ENCODE peak calls at places on chromosomes 16 and 17, in five cellular contexts. O, Z, A, K and C are unnamed samples.

GRCh38 chr17:7987112-7987893 is 15.1 kb upstream of the GUCY2D start:
- DNase-seq in K (no peak), O (no peak), Z (no peak), A (peak), C (no peak)

GRCh38 chr17:55325405-55325804 is 60.6 kb downstream of the HLF start:
- DNase-seq in K (no peak), A (no peak), O (no peak), Z (no peak), C (no peak)

GRCh38 chr17:67717192-67717623 is 528 bp upstream of the NOL11 start:
- DNase-seq in K (peak), Z (no peak), O (peak), A (no peak), C (no peak)

GRCh38 chr17:47254403-47254943 is 846 bp downstream of the ITGB3 start:
- DNase-seq in O (no peak), K (peak), A (no peak), Z (no peak), C (no peak)

GRCh38 chr17:2297023-2297422 is 6.6 kb downstream of the SMG6 start:
- DNase-seq in Z (no peak), O (no peak), A (no peak), K (no peak), C (no peak)

GRCh38 chr17:51805220-51805619 is 353.3 kb downstream of the CA10 start:
- DNase-seq in Z (no peak), O (no peak), A (no peak), K (no peak), C (no peak)

GRCh38 chr17:27457731-27458523 is 1.7 kb downstream of the KSR1 start:
- DNase-seq in K (peak), O (peak), Z (no peak), A (peak), C (peak)

GRCh38 chr16:57270221-57271062 is 14.0 kb downstream of the PLLP start:
- DNase-seq in Z (no peak), K (no peak), O (peak), A (no peak), C (no peak)

GRCh38 chr17:42694524-42694923 is 12.2 kb downstream of the CNTNAP1 start:
- DNase-seq in Z (no peak), K (no peak), O (no peak), A (no peak), C (peak)

GRCh38 chr16:12043953-12044352 is 67.4 kb downstream of the SNX29 start:
- DNase-seq in Z (no peak), K (no peak), O (no peak), A (no peak), C (no peak)

GRCh38 chr17:70875729-70876344 is 706.5 kb downstream of the KCNJ2 start:
- DNase-seq in O (no peak), Z (no peak), A (peak), K (no peak), C (no peak)

GRCh38 chr17:351875-352420 is 659 bp downstream of the RPH3AL start:
- DNase-seq in K (no peak), Z (no peak), A (no peak), O (no peak), C (no peak)

GRCh38 chr16:3259097-3259496 is 2.7 kb upstream of the MEFV start:
- DNase-seq in Z (no peak), K (no peak), O (no peak), A (peak), C (no peak)

GRCh38 chr17:885971-886571 is 93.5 kb downstream of the NXN start:
- DNase-seq in Z (no peak), O (no peak), K (no peak), A (no peak), C (no peak)

GRCh38 chr17:14775761-14776492 is 475.0 kb downstream of the HS3ST3B1 start:
- DNase-seq in Z (no peak), O (no peak), A (peak), K (no peak), C (no peak)

GRCh38 chr17:32998893-32999240 is 7.2 kb downstream of the SPACA3 start:
- DNase-seq in A (peak), Z (no peak), K (no peak), O (no peak), C (no peak)

GRCh38 chr17:48834973-48835372 is 4.1 kb downstream of the CALCOCO2 start:
- DNase-seq in Z (no peak), A (no peak), K (no peak), O (no peak), C (no peak)

GRCh38 chr16:49900875-49901274 is 45.0 kb upstream of the ZNF423 start:
- DNase-seq in K (no peak), Z (no peak), A (no peak), O (no peak), C (no peak)

GRCh38 chr16:3850544-3850899 is 30.0 kb downstream of the CREBBP start:
- DNase-seq in A (no peak), Z (no peak), K (no peak), O (no peak), C (no peak)

GRCh38 chr17:44219126-44219635 is 294 bp downstream of the UBTF start:
- DNase-seq in K (peak), Z (peak), A (peak), O (peak), C (peak)

GRCh38 chr16:1772362-1772907 is at the start of gene EME2:
- DNase-seq in Z (no peak), K (peak), A (no peak), O (no peak), C (peak)

GRCh38 chr17:35515027-35515426 is 22.5 kb downstream of the SLFN12L start:
- DNase-seq in K (no peak), O (no peak), Z (no peak), A (no peak), C (no peak)
- TF ChIP-seq CTCF in K (no peak), O (no peak), Z (no peak), A (no peak), C (no peak)

DNA sequence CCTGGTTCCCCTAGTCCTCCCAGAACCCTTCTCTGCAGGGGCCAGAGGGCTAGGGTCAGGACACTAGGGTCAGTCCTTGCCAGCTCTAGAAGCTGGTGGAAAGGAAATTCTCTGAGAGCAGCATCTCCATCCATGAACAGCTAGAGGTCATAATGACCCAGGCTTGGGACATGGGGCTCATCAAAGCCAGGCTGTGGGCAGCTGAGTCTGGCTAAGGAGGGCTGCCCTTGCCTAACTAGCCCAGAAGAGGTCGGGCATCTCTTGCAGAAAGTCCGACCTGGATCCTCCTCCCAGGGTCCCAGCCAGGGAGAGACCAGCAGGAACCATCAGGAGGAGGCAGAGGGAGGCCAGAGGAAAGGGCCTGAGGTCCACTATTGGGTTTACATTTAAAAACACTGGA is 4.3 kb downstream of the MPO start:
- DNase-seq in K (no peak), Z (no peak), O (peak), A (no peak), C (no peak)
- TF ChIP-seq CTCF in K (no peak), Z (no peak), O (no peak), A (no peak), C (no peak)

DNA sequence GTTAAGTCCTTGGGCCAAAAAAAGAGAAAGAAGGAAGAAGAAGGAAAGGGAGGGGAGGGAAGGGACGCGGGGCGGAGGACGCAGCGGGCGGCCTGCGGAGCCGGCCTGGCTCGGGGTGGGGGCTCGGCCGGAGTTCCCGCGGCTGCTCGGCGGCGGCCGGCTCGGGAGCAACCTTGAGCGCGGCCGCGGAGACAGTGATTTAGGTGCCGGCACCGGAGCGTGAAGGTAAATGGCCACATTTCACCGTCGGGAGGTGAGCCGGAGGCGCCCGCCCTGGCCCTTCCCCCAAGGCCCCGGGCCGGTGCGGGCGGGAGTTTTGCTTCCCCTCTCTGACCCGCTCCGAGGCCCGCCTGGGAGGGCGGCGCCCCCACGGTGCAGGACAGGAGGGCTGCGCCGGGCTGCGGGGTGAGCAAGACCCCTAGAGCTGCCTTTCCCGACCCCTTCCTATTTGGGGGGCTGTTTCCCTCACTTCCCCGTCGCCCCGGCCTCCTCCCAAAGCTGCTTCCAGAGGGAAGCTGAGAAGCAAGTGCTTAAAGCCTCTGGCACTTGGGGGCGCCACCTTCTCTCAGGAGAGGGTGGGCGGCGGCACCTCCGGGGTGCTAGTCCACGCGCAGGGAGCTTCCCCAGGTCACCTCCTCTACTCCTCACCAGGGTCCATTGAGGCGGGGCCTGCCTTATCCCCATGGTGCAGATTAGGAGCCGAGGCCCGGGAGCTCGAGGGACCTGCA is 56.5 kb downstream of the MRM1 start:
- DNase-seq in A (peak), O (peak), K (peak), Z (peak), C (no peak)
- TF ChIP-seq CTCF in A (peak), O (peak), K (no peak), Z (no peak), C (peak)

GRCh38 chr16:89358030-89359005 is 132.0 kb downstream of the ANKRD11 start:
- DNase-seq in A (no peak), Z (no peak), K (no peak), O (no peak), C (no peak)

GRCh38 chr16:89355686-89356085 is 134.7 kb downstream of the ANKRD11 start:
- DNase-seq in A (no peak), Z (no peak), O (no peak), K (no peak), C (no peak)

GRCh38 chr16:89359296-89360147 is 130.8 kb downstream of the ANKRD11 start:
- DNase-seq in O (no peak), Z (no peak), A (peak), K (no peak), C (no peak)

GRCh38 chr16:89357055-89357454 is 133.3 kb downstream of the ANKRD11 start:
- DNase-seq in A (no peak), O (no peak), K (no peak), Z (no peak), C (no peak)

DNA sequence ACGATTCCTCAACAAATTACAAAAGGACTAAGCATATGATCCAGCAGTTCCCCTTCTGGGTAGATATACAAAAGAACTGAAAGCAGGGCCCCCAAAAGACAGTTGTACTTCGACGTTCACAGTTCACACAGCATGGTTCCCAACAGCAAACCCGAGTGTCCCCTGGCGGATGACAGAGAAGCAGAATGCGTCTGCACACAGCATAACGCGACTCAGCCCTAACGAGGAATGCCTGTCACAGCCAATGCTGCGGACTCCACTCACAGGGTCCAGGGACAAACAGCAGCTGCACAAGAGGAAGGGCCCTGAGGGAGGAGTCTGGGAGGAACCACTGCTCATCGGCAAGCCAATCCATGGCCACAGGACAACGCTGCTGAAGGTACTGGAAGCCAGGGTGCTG is 132.9 kb downstream of the ANKRD11 start:
- DNase-seq in K (no peak), Z (no peak), A (no peak), O (no peak), C (no peak)
- TF ChIP-seq CTCF in K (peak), Z (no peak), A (no peak), O (no peak), C (peak)

DNA sequence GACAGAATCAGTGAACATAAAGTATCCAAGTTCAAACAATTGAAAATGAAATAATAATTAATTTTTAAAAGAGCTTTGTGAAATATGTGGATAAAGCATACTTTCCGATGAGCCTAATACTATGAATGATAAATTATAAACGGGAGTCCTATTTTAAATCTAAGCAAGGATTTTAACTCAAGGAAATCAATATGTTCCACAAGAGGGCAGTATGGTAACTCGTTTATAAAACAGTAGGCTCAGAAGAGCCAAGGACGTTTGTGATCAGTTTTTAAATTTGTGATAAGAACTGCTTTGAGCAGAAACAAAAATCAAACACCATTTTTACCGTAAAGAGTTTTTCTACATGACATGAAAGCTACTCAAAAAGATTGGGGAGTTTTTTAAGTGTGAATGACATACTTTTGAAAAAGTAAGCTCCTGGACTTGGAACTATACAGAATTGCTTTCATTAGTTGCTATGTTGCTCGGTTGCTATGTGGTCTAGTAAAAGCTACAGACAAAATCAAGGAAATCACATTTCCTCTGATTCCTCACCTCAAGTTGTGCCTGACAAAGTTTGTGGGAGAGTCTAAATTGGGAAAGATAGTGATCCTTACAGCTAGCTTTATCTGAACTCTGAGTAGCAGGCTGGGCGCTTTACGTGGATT is 11.8 kb upstream of the TEKT1 start:
- DNase-seq in Z (no peak), A (peak), O (peak), K (peak), C (peak)
- TF ChIP-seq CTCF in Z (no peak), A (peak), O (peak), K (no peak), C (peak)

DNA sequence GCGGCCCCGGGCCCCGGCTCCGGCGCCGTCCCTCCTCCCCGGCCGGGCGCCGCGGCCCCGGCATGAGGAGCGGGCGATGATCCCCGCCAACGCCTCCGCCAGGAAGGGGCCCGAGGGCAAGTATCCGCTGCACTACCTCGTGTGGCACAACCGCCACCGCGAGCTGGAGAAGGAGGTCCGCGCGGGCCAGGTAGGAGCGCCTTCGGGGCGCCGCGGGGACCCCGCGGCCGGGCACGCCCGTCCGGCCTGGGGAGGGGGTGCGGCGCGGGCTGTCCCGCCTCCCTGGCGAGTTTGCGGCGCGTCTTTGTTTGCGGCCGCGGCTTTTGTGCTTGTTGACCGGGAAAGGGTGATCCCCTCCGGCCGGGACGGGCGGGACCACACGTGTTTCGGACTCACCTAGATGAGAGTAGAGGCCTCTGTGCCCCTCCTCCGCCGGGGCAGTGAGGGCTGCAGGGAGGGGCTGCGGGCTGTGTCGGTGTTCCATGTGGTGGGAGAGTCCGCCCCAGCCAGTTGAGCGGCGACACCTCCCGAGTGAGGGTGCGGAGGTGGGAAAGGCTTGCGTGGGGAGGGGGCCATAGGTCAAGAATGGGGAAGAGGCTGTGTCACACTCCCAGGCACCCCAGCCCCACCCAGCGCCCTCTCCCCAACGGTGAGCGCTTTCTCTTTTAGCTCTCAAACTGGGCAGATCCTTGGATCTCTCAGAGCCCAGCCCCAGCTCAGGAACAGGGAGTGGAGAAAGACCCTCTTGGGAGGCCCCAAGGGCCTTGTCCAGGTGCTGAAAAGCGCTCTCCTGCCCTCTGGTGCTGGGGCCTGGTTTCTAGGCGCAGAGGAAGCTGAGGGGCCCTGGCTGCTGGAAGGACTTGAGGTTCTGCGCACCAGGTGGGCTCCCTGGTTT is 861 bp downstream of the ANKRD13B start:
- DNase-seq in A (peak), O (no peak), Z (peak), K (peak), C (peak)
- TF ChIP-seq CTCF in A (peak), O (peak), Z (no peak), K (peak), C (peak)

GRCh38 chr17:56593741-56594527 is 435 bp downstream of the NOG start:
- DNase-seq in Z (peak), A (peak), O (peak), K (peak), C (peak)

GRCh38 chr17:56595831-56596740 is 2.6 kb downstream of the NOG start:
- DNase-seq in A (no peak), Z (peak), O (no peak), K (no peak), C (no peak)

GRCh38 chr17:56594528-56595418 is 1.3 kb downstream of the NOG start:
- DNase-seq in A (no peak), K (peak), O (peak), Z (peak), C (peak)

GRCh38 chr17:56592487-56593072 is 919 bp upstream of the NOG start:
- DNase-seq in Z (peak), O (peak), A (peak), K (peak), C (peak)

GRCh38 chr17:56593073-56593740 is at the start of gene NOG:
- DNase-seq in Z (peak), K (peak), A (peak), O (peak), C (peak)
- TF ChIP-seq CTCF in Z (no peak), K (no peak), A (no peak), O (no peak), C (no peak)

GRCh38 chr16:88633684-88634140 is 4.7 kb upstream of the IL17C start:
- DNase-seq in K (peak), Z (peak), O (peak), A (peak), C (peak)

GRCh38 chr16:88634141-88634993 is 4.0 kb upstream of the IL17C start:
- DNase-seq in O (peak), K (peak), A (peak), Z (peak), C (peak)

GRCh38 chr16:88636488-88637265 is 1.7 kb upstream of the IL17C start:
- DNase-seq in O (no peak), A (no peak), K (no peak), Z (no peak), C (no peak)

GRCh38 chr16:88635671-88636070 is 2.7 kb upstream of the IL17C start:
- DNase-seq in Z (no peak), O (no peak), K (no peak), A (no peak), C (no peak)

GRCh38 chr16:88634994-88635670 is 3.2 kb upstream of the IL17C start:
- DNase-seq in Z (no peak), O (no peak), A (no peak), K (no peak), C (no peak)
- TF ChIP-seq CTCF in Z (no peak), O (peak), A (no peak), K (no peak), C (peak)

GRCh38 chr17:40443988-40444899 is 994 bp downstream of the IGFBP4 start:
- DNase-seq in A (peak), Z (no peak), O (no peak), K (peak), C (no peak)
- TF ChIP-seq CTCF in A (no peak), Z (no peak), O (no peak), K (no peak), C (peak)

DNA sequence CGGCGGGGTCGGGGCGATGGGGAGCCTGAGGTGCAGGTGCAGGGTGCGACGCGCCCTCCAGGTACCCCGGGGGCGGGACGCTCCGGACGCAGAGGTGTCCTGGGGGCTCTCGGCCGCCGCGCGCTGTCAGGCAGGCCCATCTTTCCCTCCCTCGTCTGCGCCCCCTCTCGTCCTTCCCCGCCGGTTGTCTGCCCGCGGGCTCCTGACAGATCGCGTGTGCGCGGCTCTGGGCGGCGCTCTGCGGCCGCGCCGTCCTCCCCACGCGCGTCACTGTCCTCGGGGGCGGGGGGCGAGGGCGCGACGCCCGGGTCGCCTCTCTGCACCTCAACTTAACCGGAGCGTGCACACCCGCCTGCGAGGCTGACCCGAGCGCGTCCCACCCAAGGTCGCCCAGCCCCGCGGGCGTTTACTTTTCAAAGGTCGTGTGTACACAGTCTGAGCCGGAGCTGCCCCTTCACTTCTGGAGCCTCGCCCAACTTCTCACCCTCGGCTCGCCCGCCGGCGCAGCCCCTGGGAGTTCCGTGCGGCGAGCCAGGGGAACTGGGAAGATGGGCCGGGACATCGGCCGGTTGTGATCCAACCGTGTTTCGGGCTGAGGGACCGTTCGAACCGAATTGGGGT is 512 bp downstream of the AKAP1 start:
- DNase-seq in O (peak), K (peak), Z (peak), A (peak), C (peak)
- TF ChIP-seq CTCF in O (peak), K (peak), Z (no peak), A (peak), C (peak)